ENCODE peak calls at places on chromosomes 1 and 21, in four cellular contexts. W is upper lobe of right lung, Q is suprapubic skin, P is lung. S is an unnamed sample. For H3K4me1, the result is how much of the 10 kb centered on the place peaks cover.

GRCh38 chr1:50959303-50959912 is 659 bp downstream of the FAF1 start:
- DNase-seq in P (peak), W (no peak), Q (peak), S (peak)

GRCh38 chr1:163866539-163866938 is 544.8 kb downstream of the NUF2 start:
- DNase-seq in W (no peak), P (no peak), Q (no peak), S (no peak)

GRCh38 chr1:225873281-225873850 is 8.8 kb downstream of the TMEM63A start:
- DNase-seq in W (no peak), Q (no peak), P (no peak), S (no peak)

GRCh38 chr1:3019007-3019515 is 2.2 kb upstream of the ACTRT2 start:
- DNase-seq in P (no peak), W (peak), Q (no peak), S (no peak)

GRCh38 chr1:188700116-188700515 is 1777.5 kb downstream of the BRINP3 start:
- DNase-seq in P (no peak), W (no peak), Q (no peak), S (no peak)

GRCh38 chr1:219554109-219554508 is 58.8 kb downstream of the ZC3H11B start:
- DNase-seq in Q (no peak), W (no peak), P (no peak), S (no peak)

GRCh38 chr1:117783586-117784396 is 145.6 kb downstream of the GDAP2 start:
- DNase-seq in Q (no peak), W (no peak), P (no peak), S (no peak)

GRCh38 chr1:181104042-181104789 is 15.7 kb downstream of the IER5 start:
- DNase-seq in Q (no peak), W (no peak), P (no peak), S (no peak)

GRCh38 chr21:15929536-15929935 is 199.8 kb downstream of the USP25 start:
- DNase-seq in P (no peak), Q (no peak), W (no peak), S (no peak)

GRCh38 chr1:207282049-207282448 is 39.4 kb upstream of the CD55 start:
- DNase-seq in Q (no peak), P (no peak), W (no peak), S (no peak)

GRCh38 chr1:71521655-71522264 is 440.9 kb upstream of the ZRANB2 start:
- DNase-seq in W (peak), Q (no peak), P (no peak), S (no peak)

GRCh38 chr1:83547903-83548302 is 451.0 kb downstream of the TTLL7 start:
- DNase-seq in Q (no peak), W (no peak), P (no peak), S (no peak)

GRCh38 chr21:31258073-31258472 is 86.0 kb downstream of the TIAM1 start:
- DNase-seq in P (no peak), W (no peak), Q (no peak), S (no peak)

GRCh38 chr1:38424677-38425076 is 378.1 kb upstream of the POU3F1 start:
- DNase-seq in P (no peak), W (no peak), Q (no peak), S (no peak)

GRCh38 chr1:48552903-48553626 is 81.1 kb upstream of the SPATA6 start:
- DNase-seq in W (no peak), P (no peak), Q (no peak), S (no peak)

GRCh38 chr1:24391882-24392603 is 21.5 kb downstream of the STPG1 start:
- DNase-seq in W (peak), P (peak), Q (peak), S (peak)

GRCh38 chr1:62900566-62900965 is 116.6 kb downstream of the ATG4C start:
- DNase-seq in Q (no peak), P (no peak), W (no peak), S (no peak)

GRCh38 chr1:244113532-244114320 is 62.6 kb downstream of the ZBTB18 start:
- DNase-seq in P (no peak), W (no peak), Q (no peak), S (no peak)

GRCh38 chr1:165895451-165895871 is 68.0 kb downstream of the UCK2 start:
- DNase-seq in P (no peak), W (no peak), Q (no peak), S (no peak)

GRCh38 chr1:21668232-21669032 is 725 bp downstream of the RAP1GAP start:
- DNase-seq in W (no peak), P (no peak), Q (no peak), S (no peak)

GRCh38 chr1:166200743-166201142 is 33.9 kb upstream of the FAM78B start:
- DNase-seq in W (no peak), Q (no peak), P (no peak), S (no peak)

GRCh38 chr21:30486180-30486579 is 1.1 kb downstream of the KRTAP19-2 start:
- DNase-seq in Q (no peak), P (no peak), W (no peak), S (no peak)

GRCh38 chr1:54323324-54323739 is 82.9 kb downstream of the SSBP3 start:
- DNase-seq in P (no peak), Q (no peak), W (no peak), S (no peak)

GRCh38 chr1:188249813-188250212 is 1421.1 kb downstream of the PLA2G4A start:
- DNase-seq in P (no peak), Q (no peak), W (no peak), S (no peak)

GRCh38 chr1:3736708-3737107 is 15.5 kb upstream of the CCDC27 start:
- DNase-seq in P (no peak), Q (no peak), W (no peak), S (no peak)

GRCh38 chr1:70043806-70044205 is 161.6 kb downstream of the LRRC40 start:
- DNase-seq in Q (no peak), W (no peak), P (no peak), S (no peak)

GRCh38 chr1:22114083-22115012 is 28.5 kb downstream of the WNT4 start:
- DNase-seq in P (no peak), W (no peak), Q (peak), S (no peak)

GRCh38 chr1:58401991-58402390 is 144.5 kb downstream of the OMA1 start:
- DNase-seq in P (no peak), W (no peak), Q (no peak), S (no peak)

GRCh38 chr1:198543670-198544260 is 3.3 kb upstream of the ATP6V1G3 start:
- DNase-seq in W (no peak), P (no peak), Q (no peak), S (no peak)

GRCh38 chr1:61174060-61174788 is 91.9 kb downstream of the NFIA start:
- DNase-seq in W (no peak), Q (no peak), P (no peak), S (no peak)

GRCh38 chr1:186849271-186849671 is 20.5 kb downstream of the PLA2G4A start:
- DNase-seq in P (no peak), Q (no peak), W (no peak), S (no peak)

GRCh38 chr1:67574221-67574620 is 110.8 kb upstream of the GADD45A start:
- DNase-seq in P (no peak), Q (no peak), W (no peak), S (no peak)

GRCh38 chr1:67575861-67576260 is 109.1 kb upstream of the GADD45A start:
- DNase-seq in Q (no peak), P (no peak), W (no peak), S (no peak)

GRCh38 chr1:67577646-67578045 is 107.4 kb upstream of the GADD45A start:
- DNase-seq in W (no peak), P (no peak), Q (no peak), S (no peak)

GRCh38 chr1:67578397-67579020 is 106.5 kb upstream of the GADD45A start:
- DNase-seq in Q (no peak), W (no peak), P (no peak), S (no peak)

GRCh38 chr1:67576474-67576873 is 108.5 kb upstream of the GADD45A start:
- DNase-seq in W (no peak), P (no peak), Q (no peak), S (no peak)
- H3K4me1 ChIP-seq in W (under half), P (under half), Q (under half), S (under half)

GRCh38 chr1:212879947-212880690 is 22.0 kb downstream of the FLVCR1 start:
- DNase-seq in P (no peak), Q (no peak), W (no peak), S (no peak)
- TF ChIP-seq CTCF in P (no peak), Q (no peak), W (no peak), S (no peak)

GRCh38 chr1:15705184-15705566 is 21.1 kb downstream of the PLEKHM2 start:
- DNase-seq in Q (no peak), W (no peak), P (no peak), S (no peak)

GRCh38 chr1:15704526-15705183 is 20.5 kb downstream of the PLEKHM2 start:
- DNase-seq in W (no peak), P (no peak), Q (no peak), S (no peak)

GRCh38 chr1:15703562-15703961 is 19.4 kb downstream of the PLEKHM2 start:
- DNase-seq in W (peak), Q (peak), P (peak), S (no peak)

GRCh38 chr1:15701784-15702183 is 17.7 kb downstream of the PLEKHM2 start:
- DNase-seq in P (no peak), W (no peak), Q (no peak), S (no peak)

GRCh38 chr1:15702722-15703550 is 18.8 kb downstream of the PLEKHM2 start:
- DNase-seq in P (no peak), W (no peak), Q (no peak), S (no peak)
- H3K4me1 ChIP-seq in P (under half), W (half or more), Q (half or more), S (under half)

GRCh38 chr21:32279377-32279680 is 480 bp upstream of the MIS18A start:
- DNase-seq in P (no peak), W (no peak), Q (no peak), S (no peak)

GRCh38 chr21:32276671-32277070 is 2.2 kb downstream of the MIS18A start:
- DNase-seq in P (no peak), Q (no peak), W (no peak), S (no peak)

GRCh38 chr21:32278068-32278467 is 781 bp downstream of the MIS18A start:
- DNase-seq in W (no peak), P (no peak), Q (no peak), S (no peak)

GRCh38 chr21:32281531-32281930 is 2.7 kb upstream of the MIS18A start:
- DNase-seq in Q (no peak), W (no peak), P (no peak), S (no peak)

GRCh38 chr21:32278518-32279376 is at the start of gene MIS18A:
- DNase-seq in W (peak), Q (peak), P (peak), S (peak)
- TF ChIP-seq CTCF in W (no peak), Q (no peak), P (no peak), S (no peak)

DNA sequence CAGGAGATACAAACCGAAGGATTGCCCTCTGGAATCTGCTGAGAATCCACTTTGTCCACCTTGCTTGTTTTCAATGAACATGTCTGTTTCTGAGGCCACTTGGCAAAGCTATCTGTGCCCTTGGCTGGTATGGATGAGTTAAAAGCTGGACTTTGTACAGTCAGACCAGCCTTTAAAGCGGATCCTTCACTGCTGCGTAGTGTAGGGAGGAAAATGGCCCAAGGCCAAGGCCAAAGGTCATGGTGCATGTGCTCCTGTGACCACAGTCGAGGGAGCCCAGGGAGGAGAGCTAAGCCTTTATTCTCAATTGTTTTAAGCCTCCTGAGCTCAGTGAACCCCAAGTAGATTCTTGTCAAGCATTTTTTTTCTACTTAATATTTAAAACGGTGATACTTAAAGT is 37.0 kb downstream of the KCNJ15 start:
- DNase-seq in W (no peak), P (no peak), Q (no peak), S (no peak)
- H3K4me1 ChIP-seq in W (under half), P (under half), Q (under half), S (under half)

GRCh38 chr1:222711319-222712252 is 705 bp downstream of the AIDA start:
- DNase-seq in Q (peak), W (peak), P (peak), S (peak)

GRCh38 chr1:222709700-222710153 is 2.6 kb downstream of the AIDA start:
- DNase-seq in W (no peak), P (no peak), Q (no peak), S (no peak)

GRCh38 chr1:222702210-222702609 is 10.1 kb downstream of the AIDA start:
- DNase-seq in W (no peak), P (no peak), Q (no peak), S (no peak)

GRCh38 chr1:222704260-222704659 is 8.0 kb downstream of the AIDA start:
- DNase-seq in Q (no peak), W (no peak), P (no peak), S (no peak)

GRCh38 chr1:222706815-222707214 is 5.5 kb downstream of the AIDA start:
- DNase-seq in W (no peak), Q (no peak), P (no peak), S (no peak)
- TF ChIP-seq CTCF in W (no peak), Q (no peak), P (no peak), S (no peak)

S was measured in CD8-positive, alpha-beta T cell.